ENCODE peak calls at places on chromosomes 4 and X, in six cellular contexts. F is GM23338, S is sigmoid colon, D is endothelial cell of umbilical vein, Z is GM12892, G is breast epithelium. H is an unnamed sample.

GRCh38 chr4:52028970-52029369 is 8.8 kb upstream of the LRRC66 start:
- DNase-seq in F (no peak), S (no peak), D (no peak), Z (no peak), G (no peak), H (no peak)

GRCh38 chr4:125551967-125552366 is 237.2 kb downstream of the FAT4 start:
- DNase-seq in F (no peak), S (no peak), D (no peak), Z (no peak), G (no peak), H (no peak)

GRCh38 chr4:184444215-184444952 is 30.0 kb downstream of the IRF2 start:
- DNase-seq in F (no peak), S (no peak), D (no peak), Z (no peak), G (no peak), H (no peak)

GRCh38 chr4:1511441-1512041 is 105.3 kb upstream of the NKX1-1 start:
- DNase-seq in F (peak), S (no peak), D (peak), Z (no peak), G (peak), H (peak)

GRCh38 chrX:154409222-154409871 is at the start of gene DNASE1L1:
- DNase-seq in F (peak), S (peak), D (peak), Z (peak), G (peak), H (peak)

GRCh38 chrX:267771-268261 is 13.4 kb upstream of the PLCXD1 start:
- DNase-seq in F (peak), S (peak), D (no peak), Z (no peak), G (peak), H (peak)

GRCh38 chr4:20260821-20261220 is 9.1 kb downstream of the SLIT2 start:
- DNase-seq in F (no peak), S (no peak), D (no peak), Z (no peak), G (no peak), H (no peak)

GRCh38 chrX:38175140-38175539 is 45.5 kb downstream of the SRPX start:
- DNase-seq in F (peak), S (no peak), D (peak), Z (no peak), G (no peak), H (no peak)

GRCh38 chr4:6377626-6378492 is 94.6 kb downstream of the PPP2R2C start:
- DNase-seq in F (no peak), S (no peak), D (no peak), Z (no peak), G (no peak), H (peak)

GRCh38 chr4:72112514-72113156 is 80.8 kb downstream of the NPFFR2 start:
- DNase-seq in F (no peak), S (no peak), D (peak), Z (no peak), G (no peak), H (no peak)
- TF ChIP-seq POLR2AphosphoS5 in F (no peak), S (no peak), D (no peak), Z (peak), G (no peak), H (no peak)

GRCh38 chrX:73215263-73215662 is 612 bp upstream of the NAP1L2 start:
- DNase-seq in F (peak), S (no peak), D (no peak), Z (no peak), G (no peak), H (no peak)

GRCh38 chrX:73213734-73214133 is 917 bp downstream of the NAP1L2 start:
- DNase-seq in F (no peak), S (no peak), D (no peak), Z (no peak), G (no peak), H (no peak)

DNA sequence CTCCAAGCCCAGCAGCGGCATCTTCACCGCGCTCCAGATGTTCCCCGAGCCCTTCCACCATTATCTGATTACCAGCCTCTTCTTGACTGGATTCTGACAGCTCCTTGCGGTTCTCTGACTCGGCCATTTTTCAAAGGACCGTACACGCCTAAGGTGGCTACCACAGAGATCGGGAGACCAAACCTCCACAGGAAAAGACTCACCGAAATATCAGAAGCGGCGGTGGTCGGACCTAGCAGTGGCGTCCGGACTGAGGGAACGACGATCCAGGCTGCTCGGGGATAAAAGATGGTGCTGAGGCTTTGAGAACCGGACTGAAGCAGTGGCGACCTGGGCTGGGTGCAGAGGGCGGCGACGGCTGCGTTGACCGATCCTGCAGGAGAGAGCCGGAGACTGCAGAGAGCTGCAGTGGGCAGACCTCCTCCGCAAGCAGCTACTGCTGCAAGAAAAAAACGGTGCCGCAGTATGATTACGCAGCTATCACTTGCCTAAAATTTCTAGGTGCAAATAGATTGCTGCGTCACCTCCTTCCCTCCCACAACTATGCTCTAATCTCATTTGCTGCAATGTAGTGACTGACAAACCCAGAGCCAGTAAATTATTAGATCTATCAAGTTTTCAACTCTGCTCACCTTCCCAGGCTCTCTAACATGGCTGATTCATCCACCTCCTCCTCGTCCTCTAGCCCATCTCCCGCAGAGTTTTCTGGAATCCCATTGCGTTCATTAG is at the start of gene NAP1L2:
- DNase-seq in F (peak), S (peak), D (peak), Z (no peak), G (peak), H (peak)
- TF ChIP-seq POLR2AphosphoS5 in F (peak), S (peak), D (no peak), Z (peak), G (no peak), H (peak)

GRCh38 chr4:38858097-38858420 is 1.4 kb upstream of the TLR6 start:
- DNase-seq in F (no peak), S (no peak), D (no peak), Z (no peak), G (peak), H (no peak)

GRCh38 chr4:38857354-38858096 is 908 bp upstream of the TLR6 start:
- DNase-seq in F (no peak), S (no peak), D (peak), Z (no peak), G (peak), H (no peak)

GRCh38 chr4:38855466-38855865 is 1.2 kb downstream of the TLR6 start:
- DNase-seq in F (no peak), S (no peak), D (no peak), Z (no peak), G (no peak), H (no peak)

GRCh38 chr4:38856524-38857337 is at the start of gene TLR6:
- DNase-seq in F (peak), S (no peak), D (peak), Z (peak), G (peak), H (no peak)

DNA sequence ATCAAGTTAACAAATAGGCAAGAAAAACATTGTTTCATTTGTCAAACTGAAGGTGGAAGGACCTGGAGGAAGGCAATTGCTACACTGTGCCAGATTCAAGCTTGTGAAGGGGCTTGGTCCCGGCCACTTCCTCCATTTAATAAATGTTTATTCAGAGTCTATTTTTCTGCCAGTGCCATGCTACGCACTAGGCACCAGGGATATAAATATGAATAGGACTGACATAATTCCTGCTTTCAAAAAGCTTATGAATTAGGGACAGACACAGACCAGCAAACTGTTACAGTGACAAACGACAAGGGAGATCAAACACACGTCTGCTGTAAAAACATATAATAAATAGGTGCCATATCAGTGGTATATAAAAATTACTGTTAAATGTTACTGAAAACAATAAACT is 571 bp downstream of the TLR6 start:
- DNase-seq in F (no peak), S (no peak), D (no peak), Z (no peak), G (no peak), H (no peak)
- TF ChIP-seq POLR2AphosphoS5 in F (no peak), S (no peak), D (no peak), Z (no peak), G (no peak), H (no peak)

DNA sequence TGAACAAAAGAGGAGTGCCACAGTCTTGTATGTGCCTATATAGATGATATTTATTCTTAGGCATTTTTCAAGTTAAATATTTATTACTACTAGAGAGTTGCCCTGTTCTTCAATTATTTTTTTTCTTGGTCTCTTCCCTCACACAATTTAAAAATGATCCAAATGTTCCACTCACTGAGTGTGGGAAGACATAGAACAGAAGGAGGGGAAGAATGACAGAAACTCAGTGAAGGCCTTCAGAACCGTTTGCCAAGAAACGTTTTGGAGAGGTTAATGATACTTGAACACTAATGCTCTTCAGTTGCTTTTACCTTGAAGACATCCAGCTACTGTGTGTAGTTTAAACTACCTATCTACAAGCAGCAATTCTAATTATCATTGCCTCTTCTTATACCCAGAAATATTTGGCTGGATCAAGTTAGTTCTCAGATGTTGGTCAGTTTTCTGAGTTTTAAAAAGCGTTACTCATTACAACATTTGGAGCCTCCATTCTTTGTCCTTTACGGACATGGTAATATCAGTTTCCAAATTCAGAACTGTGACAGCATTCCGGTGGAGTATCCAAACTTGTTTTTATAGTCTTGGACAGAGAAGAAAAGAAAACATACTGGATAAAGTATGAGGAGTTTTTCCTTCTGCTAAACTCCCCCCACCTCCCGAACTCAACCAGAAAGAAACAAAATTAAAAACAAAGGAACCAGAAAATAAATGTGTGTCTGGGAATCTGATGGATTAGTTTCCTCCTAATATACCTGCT is 389.7 kb downstream of the SPRY1 start:
- DNase-seq in F (no peak), S (no peak), D (no peak), Z (no peak), G (no peak), H (no peak)
- TF ChIP-seq POLR2AphosphoS5 in F (no peak), S (peak), D (no peak), Z (no peak), G (no peak), H (no peak)

DNA sequence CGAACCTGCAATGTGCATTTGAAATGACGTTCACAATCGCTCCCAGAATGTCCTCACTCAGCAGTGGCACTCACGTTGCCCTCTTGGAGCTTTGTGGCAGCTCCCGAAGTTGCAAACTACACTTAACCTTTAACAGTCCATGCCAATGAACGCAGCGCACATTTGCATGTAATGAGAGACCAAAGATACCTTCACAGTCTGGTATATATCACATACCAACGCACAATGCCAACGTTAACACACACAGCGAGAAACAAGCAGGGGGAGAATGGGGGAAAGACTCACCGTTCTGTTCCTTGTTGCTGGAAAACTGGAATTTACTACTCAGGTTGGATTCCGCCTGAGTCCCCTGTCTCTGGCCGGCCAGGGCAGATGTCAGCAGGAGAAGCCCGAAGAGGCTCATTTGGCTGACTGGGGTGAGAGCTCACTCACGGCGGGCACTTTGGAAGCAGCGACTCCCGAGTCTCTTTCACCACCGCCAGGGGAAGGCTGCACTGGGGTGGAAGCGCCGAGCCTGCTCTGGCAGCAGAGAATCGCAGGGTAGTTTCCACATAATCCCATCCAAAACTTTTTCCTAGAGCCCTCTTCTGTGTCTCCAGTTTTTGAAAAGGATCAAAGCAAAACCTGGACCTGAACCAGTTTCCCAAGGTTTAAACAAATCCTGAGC is 965 bp downstream of the PDGFC start:
- DNase-seq in F (peak), S (peak), D (peak), Z (no peak), G (peak), H (peak)
- TF ChIP-seq POLR2AphosphoS5 in F (no peak), S (peak), D (no peak), Z (no peak), G (peak), H (no peak)

GRCh38 chr4:154658680-154659402 is 46.4 kb upstream of the FGG start:
- DNase-seq in F (no peak), S (no peak), D (no peak), Z (no peak), G (no peak), H (no peak)

DNA sequence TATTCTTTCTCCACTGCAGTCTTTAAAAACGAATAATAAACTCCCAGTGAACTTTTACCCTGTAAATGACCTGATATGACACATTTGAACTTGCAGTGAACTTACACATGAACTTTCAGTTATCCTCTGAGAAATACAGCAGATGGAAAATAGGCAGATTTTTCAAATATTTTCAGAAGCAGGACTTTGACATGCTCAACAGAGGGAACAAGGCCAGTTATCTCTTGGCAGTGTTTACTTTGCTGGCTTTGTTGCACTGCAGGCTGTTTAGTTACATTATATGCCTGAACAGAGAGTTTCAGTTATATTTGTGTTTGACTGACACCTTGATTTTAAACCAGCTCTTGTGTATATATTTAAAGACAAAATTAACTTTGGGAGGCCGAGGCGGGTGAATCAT is 47.6 kb upstream of the FGG start:
- DNase-seq in F (no peak), S (no peak), D (no peak), Z (no peak), G (no peak), H (no peak)
- TF ChIP-seq POLR2AphosphoS5 in F (no peak), S (peak), D (no peak), Z (no peak), G (no peak), H (no peak)

DNA sequence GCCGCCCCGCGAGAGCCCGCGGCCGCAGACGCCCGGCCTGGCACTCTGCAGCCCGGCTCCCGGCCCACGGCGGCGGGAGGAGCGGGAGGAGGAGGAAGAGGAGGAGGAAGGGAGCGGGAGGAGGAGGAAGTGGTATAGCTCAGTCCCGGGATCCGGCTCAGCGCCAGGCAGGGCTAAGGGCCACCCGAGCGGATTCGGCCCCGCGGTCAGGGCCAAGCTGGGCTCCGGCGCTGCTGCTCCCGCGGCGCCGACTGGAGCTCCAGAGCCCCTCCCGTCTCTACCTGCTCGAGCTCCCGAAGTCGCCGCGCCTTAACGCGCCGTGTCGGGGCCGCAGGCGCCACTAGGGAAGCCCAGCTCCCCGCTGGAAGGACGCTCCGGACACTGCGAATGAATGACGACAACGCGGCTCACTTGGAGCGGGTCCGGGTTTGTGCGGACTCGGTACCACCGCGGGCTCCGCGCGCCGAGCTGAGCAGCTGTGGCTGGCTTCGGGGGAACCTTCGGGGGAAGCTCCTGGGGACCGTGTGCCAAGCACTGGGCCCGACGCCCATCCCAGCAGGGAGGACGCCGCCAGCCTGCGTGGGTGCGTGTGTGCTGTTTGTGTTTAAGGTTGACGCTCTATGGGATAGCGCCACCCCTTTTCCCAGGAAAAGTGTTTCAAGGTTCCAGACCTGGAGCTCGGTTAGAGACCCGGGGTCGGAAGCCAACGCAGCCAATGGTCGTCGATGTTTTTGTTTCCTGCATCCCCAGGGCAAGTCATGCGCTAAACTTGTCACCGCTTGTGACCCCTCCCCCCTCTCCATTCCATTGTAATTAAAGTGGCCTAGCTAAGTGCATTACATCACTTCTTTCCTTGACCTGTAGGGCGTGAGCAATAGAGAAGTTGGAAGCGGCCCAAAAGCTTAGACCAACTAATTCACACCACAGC is at the start of gene TBC1D9:
- DNase-seq in F (peak), S (peak), D (peak), Z (peak), G (peak), H (peak)
- TF ChIP-seq POLR2AphosphoS5 in F (peak), S (peak), D (peak), Z (no peak), G (peak), H (peak)

GRCh38 chr4:37685726-37686372 is 327 bp downstream of the RELL1 start:
- DNase-seq in F (peak), S (peak), D (peak), Z (peak), G (peak), H (no peak)
- TF ChIP-seq POLR2AphosphoS5 in F (peak), S (peak), D (peak), Z (peak), G (peak), H (peak)

GRCh38 chr4:140004580-140005314 is 149.2 kb downstream of the MAML3 start:
- DNase-seq in F (peak), S (peak), D (peak), Z (no peak), G (peak), H (no peak)
- TF ChIP-seq POLR2AphosphoS5 in F (no peak), S (peak), D (no peak), Z (no peak), G (no peak), H (no peak)

H was measured in spleen.